ENCODE peak calls at places on chromosome 7, in five cellular contexts. One of them, this sample, is unnamed.

GRCh38 chr7:30914611-30915601 is 3.3 kb downstream of the AQP1 start:
- DNase-seq in tibial artery: peak
- DNase-seq in CD8-positive, alpha-beta memory T cell: no peak
- DNase-seq in RWPE1: peak
- DNase-seq in left ventricle myocardium inferior: no peak
- DNase-seq in this sample: peak

GRCh38 chr7:138739859-138740258 is 38.7 kb upstream of the SVOPL start:
- DNase-seq in tibial artery: no peak
- DNase-seq in CD8-positive, alpha-beta memory T cell: no peak
- DNase-seq in RWPE1: no peak
- DNase-seq in left ventricle myocardium inferior: no peak
- DNase-seq in this sample: no peak

GRCh38 chr7:136931169-136931867 is 62.9 kb downstream of the CHRM2 start:
- DNase-seq in tibial artery: no peak
- DNase-seq in CD8-positive, alpha-beta memory T cell: no peak
- DNase-seq in RWPE1: no peak
- DNase-seq in left ventricle myocardium inferior: no peak
- DNase-seq in this sample: no peak

GRCh38 chr7:103658055-103659010 is 212.3 kb upstream of the SLC26A5 start:
- DNase-seq in tibial artery: no peak
- DNase-seq in CD8-positive, alpha-beta memory T cell: no peak
- DNase-seq in RWPE1: no peak
- DNase-seq in left ventricle myocardium inferior: no peak
- DNase-seq in this sample: no peak

GRCh38 chr7:121609208-121609607 is 213.1 kb upstream of the FAM3C start:
- DNase-seq in tibial artery: no peak
- DNase-seq in CD8-positive, alpha-beta memory T cell: no peak
- DNase-seq in RWPE1: no peak
- DNase-seq in left ventricle myocardium inferior: no peak
- DNase-seq in this sample: no peak

GRCh38 chr7:55641273-55641691 is 69.0 kb upstream of the VOPP1 start:
- DNase-seq in tibial artery: no peak
- DNase-seq in CD8-positive, alpha-beta memory T cell: no peak
- DNase-seq in RWPE1: peak
- DNase-seq in left ventricle myocardium inferior: no peak
- DNase-seq in this sample: peak

GRCh38 chr7:127392182-127392565 is 334 bp downstream of the ZNF800 start:
- DNase-seq in tibial artery: peak
- DNase-seq in CD8-positive, alpha-beta memory T cell: peak
- DNase-seq in RWPE1: peak
- DNase-seq in left ventricle myocardium inferior: peak
- DNase-seq in this sample: no peak

GRCh38 chr7:51430480-51431086 is 114.0 kb upstream of the COBL start:
- DNase-seq in tibial artery: no peak
- DNase-seq in CD8-positive, alpha-beta memory T cell: no peak
- DNase-seq in RWPE1: peak
- DNase-seq in left ventricle myocardium inferior: no peak
- DNase-seq in this sample: peak

GRCh38 chr7:92763636-92764423 is 72.5 kb downstream of the CDK6 start:
- DNase-seq in tibial artery: no peak
- DNase-seq in CD8-positive, alpha-beta memory T cell: no peak
- DNase-seq in RWPE1: peak
- DNase-seq in left ventricle myocardium inferior: no peak
- DNase-seq in this sample: no peak

GRCh38 chr7:150800576-150801241 is at the start of gene TMEM176A:
- DNase-seq in tibial artery: no peak
- DNase-seq in CD8-positive, alpha-beta memory T cell: no peak
- DNase-seq in RWPE1: no peak
- DNase-seq in left ventricle myocardium inferior: no peak
- DNase-seq in this sample: no peak

GRCh38 chr7:130441408-130441854 is 615 bp upstream of the CEP41 start:
- DNase-seq in tibial artery: no peak
- DNase-seq in CD8-positive, alpha-beta memory T cell: no peak
- DNase-seq in RWPE1: no peak
- DNase-seq in left ventricle myocardium inferior: no peak
- DNase-seq in this sample: no peak

GRCh38 chr7:133698127-133698526 is 429.0 kb upstream of the LRGUK start:
- DNase-seq in tibial artery: no peak
- DNase-seq in CD8-positive, alpha-beta memory T cell: no peak
- DNase-seq in RWPE1: no peak
- DNase-seq in left ventricle myocardium inferior: no peak
- DNase-seq in this sample: no peak

GRCh38 chr7:156780724-156781455 is 112.1 kb downstream of the LMBR1 start:
- DNase-seq in tibial artery: no peak
- DNase-seq in CD8-positive, alpha-beta memory T cell: no peak
- DNase-seq in RWPE1: no peak
- DNase-seq in left ventricle myocardium inferior: no peak
- DNase-seq in this sample: no peak

GRCh38 chr7:70434376-70434775 is 697.6 kb upstream of the GALNT17 start:
- DNase-seq in tibial artery: no peak
- DNase-seq in CD8-positive, alpha-beta memory T cell: no peak
- DNase-seq in RWPE1: peak
- DNase-seq in left ventricle myocardium inferior: no peak
- DNase-seq in this sample: no peak

GRCh38 chr7:38169862-38170261 is 8.2 kb upstream of the STARD3NL start:
- DNase-seq in tibial artery: peak
- DNase-seq in CD8-positive, alpha-beta memory T cell: no peak
- DNase-seq in RWPE1: peak
- DNase-seq in left ventricle myocardium inferior: no peak
- DNase-seq in this sample: peak

GRCh38 chr7:52150952-52151351 is 834.3 kb upstream of the COBL start:
- DNase-seq in tibial artery: no peak
- DNase-seq in CD8-positive, alpha-beta memory T cell: no peak
- DNase-seq in RWPE1: no peak
- DNase-seq in left ventricle myocardium inferior: no peak
- DNase-seq in this sample: no peak

GRCh38 chr7:142703655-142704310 is 45.5 kb upstream of the PRSS1 start:
- DNase-seq in tibial artery: no peak
- DNase-seq in CD8-positive, alpha-beta memory T cell: no peak
- DNase-seq in RWPE1: no peak
- DNase-seq in left ventricle myocardium inferior: no peak
- DNase-seq in this sample: no peak
- H3K27ac ChIP-seq in tibial artery: no peak
- H3K27ac ChIP-seq in CD8-positive, alpha-beta memory T cell: no peak
- H3K27ac ChIP-seq in RWPE1: no peak
- H3K27ac ChIP-seq in left ventricle myocardium inferior: no peak
- H3K27ac ChIP-seq in this sample: no peak

DNA sequence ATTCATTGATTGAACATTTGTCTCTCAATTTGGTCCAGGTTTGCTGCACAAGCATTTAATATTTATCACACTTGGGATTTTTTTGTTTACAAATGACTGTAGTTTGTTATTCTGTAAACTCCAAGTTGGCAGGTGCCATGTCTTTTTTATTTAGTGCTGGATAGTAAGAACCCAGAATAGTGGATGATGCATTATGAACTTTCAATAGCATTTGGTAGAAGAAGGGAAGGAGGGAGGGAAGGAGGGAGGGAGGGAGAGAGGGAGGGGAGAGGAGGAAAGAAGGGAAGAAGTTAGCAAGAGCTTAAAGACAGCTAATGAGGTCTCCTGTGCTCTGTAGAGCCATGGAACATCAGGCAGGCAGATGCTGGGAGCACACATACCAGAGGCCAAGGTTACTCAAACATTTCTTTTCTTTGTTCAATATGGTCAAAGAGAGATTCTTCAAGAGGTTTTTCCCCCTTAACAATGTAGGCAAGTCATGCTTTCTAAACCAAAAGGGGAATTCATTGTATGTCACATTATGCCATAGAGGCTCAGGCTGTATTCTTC is 25.8 kb upstream of the PDK4 start:
- DNase-seq in tibial artery: no peak
- DNase-seq in CD8-positive, alpha-beta memory T cell: no peak
- DNase-seq in RWPE1: no peak
- DNase-seq in left ventricle myocardium inferior: no peak
- DNase-seq in this sample: no peak
- H3K27ac ChIP-seq in tibial artery: no peak
- H3K27ac ChIP-seq in CD8-positive, alpha-beta memory T cell: no peak
- H3K27ac ChIP-seq in RWPE1: no peak
- H3K27ac ChIP-seq in left ventricle myocardium inferior: no peak
- H3K27ac ChIP-seq in this sample: no peak

DNA sequence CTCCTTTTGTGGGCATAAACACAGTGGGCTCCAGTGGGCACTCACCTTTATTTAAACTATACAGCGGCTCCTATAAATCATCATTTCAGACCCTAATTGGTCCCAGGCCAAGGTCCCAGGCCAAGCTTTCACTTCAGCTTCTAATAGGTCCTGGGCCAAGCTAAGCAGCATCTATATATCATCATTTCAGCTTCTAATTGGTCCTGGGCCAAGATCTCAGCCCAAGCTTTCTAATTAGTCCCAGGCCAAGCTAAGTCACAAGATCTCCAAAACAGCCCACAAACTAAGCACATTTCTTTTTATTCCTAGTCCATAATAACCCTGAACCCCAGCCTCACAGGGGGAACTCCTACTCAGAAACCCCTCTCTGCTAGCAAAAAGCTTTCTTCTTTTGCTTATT is 47.1 kb downstream of the ZNF680 start:
- DNase-seq in tibial artery: no peak
- DNase-seq in CD8-positive, alpha-beta memory T cell: no peak
- DNase-seq in RWPE1: no peak
- DNase-seq in left ventricle myocardium inferior: no peak
- DNase-seq in this sample: no peak
- H3K27ac ChIP-seq in tibial artery: peak
- H3K27ac ChIP-seq in CD8-positive, alpha-beta memory T cell: no peak
- H3K27ac ChIP-seq in RWPE1: no peak
- H3K27ac ChIP-seq in left ventricle myocardium inferior: no peak
- H3K27ac ChIP-seq in this sample: no peak

GRCh38 chr7:123308552-123308951 is 108.8 kb upstream of the SLC13A1 start:
- DNase-seq in tibial artery: no peak
- DNase-seq in CD8-positive, alpha-beta memory T cell: no peak
- DNase-seq in RWPE1: no peak
- DNase-seq in left ventricle myocardium inferior: no peak
- DNase-seq in this sample: no peak
- H3K27ac ChIP-seq in tibial artery: no peak
- H3K27ac ChIP-seq in CD8-positive, alpha-beta memory T cell: no peak
- H3K27ac ChIP-seq in RWPE1: no peak
- H3K27ac ChIP-seq in left ventricle myocardium inferior: no peak
- H3K27ac ChIP-seq in this sample: no peak

GRCh38 chr7:105689093-105689819 is 108.0 kb upstream of the EFCAB10 start:
- DNase-seq in tibial artery: no peak
- DNase-seq in CD8-positive, alpha-beta memory T cell: no peak
- DNase-seq in RWPE1: no peak
- DNase-seq in left ventricle myocardium inferior: no peak
- DNase-seq in this sample: no peak

GRCh38 chr7:105693576-105693975 is 112.3 kb upstream of the EFCAB10 start:
- DNase-seq in tibial artery: no peak
- DNase-seq in CD8-positive, alpha-beta memory T cell: no peak
- DNase-seq in RWPE1: no peak
- DNase-seq in left ventricle myocardium inferior: no peak
- DNase-seq in this sample: no peak

GRCh38 chr7:105691029-105691691 is 109.9 kb upstream of the EFCAB10 start:
- DNase-seq in tibial artery: peak
- DNase-seq in CD8-positive, alpha-beta memory T cell: peak
- DNase-seq in RWPE1: no peak
- DNase-seq in left ventricle myocardium inferior: no peak
- DNase-seq in this sample: no peak

GRCh38 chr7:105690286-105690915 is 109.1 kb upstream of the EFCAB10 start:
- DNase-seq in tibial artery: no peak
- DNase-seq in CD8-positive, alpha-beta memory T cell: no peak
- DNase-seq in RWPE1: no peak
- DNase-seq in left ventricle myocardium inferior: no peak
- DNase-seq in this sample: no peak

GRCh38 chr7:105691692-105692564 is 110.6 kb upstream of the EFCAB10 start:
- DNase-seq in tibial artery: peak
- DNase-seq in CD8-positive, alpha-beta memory T cell: peak
- DNase-seq in RWPE1: peak
- DNase-seq in left ventricle myocardium inferior: peak
- DNase-seq in this sample: no peak
- H3K27ac ChIP-seq in tibial artery: peak
- H3K27ac ChIP-seq in CD8-positive, alpha-beta memory T cell: peak
- H3K27ac ChIP-seq in RWPE1: peak
- H3K27ac ChIP-seq in left ventricle myocardium inferior: peak
- H3K27ac ChIP-seq in this sample: peak

This sample was measured in Panc1.